ENCODE peak calls at places on chromosomes 16 and 17, in five cellular contexts. F is MM.1S, G is AG04449, C is astrocyte of the cerebellum, B is bronchial epithelial cell. X is an unnamed sample.

GRCh38 chr17:14637260-14637659 is 336.4 kb downstream of the HS3ST3B1 start:
- DNase-seq in F (no peak), G (no peak), C (no peak), B (no peak), X (no peak)

GRCh38 chr17:72661093-72661944 is 431.2 kb downstream of the SLC39A11 start:
- DNase-seq in F (no peak), G (no peak), C (no peak), B (peak; percentile 97), X (no peak)

GRCh38 chr17:17171991-17172939 is 33.9 kb downstream of the PLD6 start:
- DNase-seq in F (no peak), G (no peak), C (no peak), B (peak; percentile 59), X (no peak)

GRCh38 chr16:4938683-4939030 is 1.7 kb upstream of the PPL start:
- DNase-seq in F (no peak), G (no peak), C (no peak), B (no peak), X (no peak)

GRCh38 chr17:49193513-49194296 is 16.7 kb downstream of the GNGT2 start:
- DNase-seq in F (peak; percentile 7), G (no peak), C (peak; percentile 24), B (peak; percentile 53), X (peak; percentile 16)

GRCh38 chr16:23245268-23245667 is 56.8 kb upstream of the SCNN1B start:
- DNase-seq in F (no peak), G (no peak), C (no peak), B (no peak), X (no peak)

GRCh38 chr17:63939884-63940283 is 7.8 kb upstream of the CD79B start:
- DNase-seq in F (no peak), G (no peak), C (no peak), B (no peak), X (no peak)

GRCh38 chr16:53040788-53041187 is 11.9 kb downstream of the CHD9NB start:
- DNase-seq in F (no peak), G (no peak), C (no peak), B (no peak), X (no peak)

GRCh38 chr16:56615353-56615752 is 7.0 kb downstream of the MT2A start:
- DNase-seq in F (no peak), G (no peak), C (no peak), B (peak; percentile 89), X (no peak)

GRCh38 chr17:42097691-42098661 is at the start of gene ZNF385C:
- DNase-seq in F (no peak), G (no peak), C (no peak), B (no peak), X (no peak)

GRCh38 chr16:85965125-85965524 is 66.2 kb downstream of the IRF8 start:
- DNase-seq in F (no peak), G (no peak), C (no peak), B (no peak), X (no peak)

GRCh38 chr16:67879462-67879861 is 5.2 kb upstream of the NRN1L start:
- DNase-seq in F (no peak), G (no peak), C (no peak), B (no peak), X (no peak)

GRCh38 chr16:51245306-51245705 is 94.2 kb upstream of the SALL1 start:
- DNase-seq in F (no peak), G (no peak), C (no peak), B (no peak), X (no peak)

GRCh38 chr17:76103274-76104139 is at the start of gene EXOC7:
- DNase-seq in F (peak; percentile 94), G (peak; percentile 16), C (peak; percentile 73), B (peak; percentile 76), X (peak; percentile 77)

GRCh38 chr16:88534731-88535141 is 35.5 kb upstream of the ZC3H18 start:
- DNase-seq in F (no peak), G (no peak), C (no peak), B (peak; percentile 8), X (no peak)

GRCh38 chr17:60743812-60744211 is 66.2 kb downstream of the BCAS3 start:
- DNase-seq in F (no peak), G (no peak), C (peak; percentile 76), B (peak; percentile 53), X (peak; percentile 35)

GRCh38 chr17:38617967-38618760 is 12.4 kb upstream of the SRCIN1 start:
- DNase-seq in F (no peak), G (no peak), C (no peak), B (no peak), X (no peak)

GRCh38 chr16:69852815-69853214 is 90.7 kb downstream of the WWP2 start:
- DNase-seq in F (no peak), G (no peak), C (no peak), B (no peak), X (no peak)

GRCh38 chr16:24689128-24689527 is 40.3 kb upstream of the TNRC6A start:
- DNase-seq in F (no peak), G (no peak), C (no peak), B (peak; percentile 45), X (peak; percentile 24)

GRCh38 chr17:32461853-32462617 is 17.7 kb downstream of the PSMD11 start:
- DNase-seq in F (peak; percentile 67), G (no peak), C (peak; percentile 29), B (peak; percentile 72), X (no peak)
- TF ChIP-seq CTCF in F (peak; percentile 69), G (peak; percentile 29), C (peak; percentile 75), B (peak; percentile 60), X (peak; percentile 58)

DNA sequence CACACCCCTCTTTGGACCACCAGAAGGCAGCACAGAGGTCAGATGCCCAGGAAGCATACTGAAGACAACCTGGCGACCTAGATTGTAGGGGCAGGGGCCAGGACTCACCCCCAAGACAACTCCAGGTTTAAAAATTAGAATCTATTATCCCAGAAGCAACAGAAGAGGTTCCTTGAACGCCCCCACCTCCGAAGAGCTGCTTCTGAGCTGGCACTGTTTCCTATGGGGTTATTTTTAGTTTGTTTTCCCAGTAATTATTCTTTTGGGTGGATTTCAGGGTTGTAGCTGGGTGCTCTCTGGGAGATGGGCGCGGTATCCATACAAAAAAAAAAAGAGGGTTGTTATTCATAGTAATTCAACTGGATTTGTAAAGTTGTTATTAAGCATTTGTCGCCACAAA is 10.4 kb upstream of the TMEM132E start:
- DNase-seq in F (no peak), G (no peak), C (no peak), B (no peak), X (no peak)
- TF ChIP-seq CTCF in F (no peak), G (no peak), C (no peak), B (no peak), X (no peak)

GRCh38 chr16:84459941-84460405 is 44.5 kb downstream of the MEAK7 start:
- DNase-seq in F (no peak), G (no peak), C (no peak), B (no peak), X (no peak)

GRCh38 chr16:84461029-84461415 is 43.4 kb downstream of the MEAK7 start:
- DNase-seq in F (no peak), G (no peak), C (no peak), B (no peak), X (no peak)

GRCh38 chr16:84460406-84461028 is 43.9 kb downstream of the MEAK7 start:
- DNase-seq in F (no peak), G (no peak), C (no peak), B (no peak), X (no peak)

GRCh38 chr16:84458606-84459516 is 45.6 kb downstream of the MEAK7 start:
- DNase-seq in F (no peak), G (no peak), C (no peak), B (no peak), X (no peak)

GRCh38 chr16:84459517-84459894 is 45.0 kb downstream of the MEAK7 start:
- DNase-seq in F (no peak), G (no peak), C (no peak), B (no peak), X (no peak)
- TF ChIP-seq CTCF in F (no peak), G (no peak), C (no peak), B (no peak), X (no peak)

GRCh38 chr17:66398059-66398458 is 95.6 kb downstream of the PRKCA start:
- DNase-seq in F (no peak), G (no peak), C (no peak), B (no peak), X (no peak)
- TF ChIP-seq CTCF in F (no peak), G (no peak), C (no peak), B (no peak), X (no peak)